ENCODE peak calls at places on chromosome 17, in four cellular contexts. One of them, this sample, is unnamed.

GRCh38 chr17:38749222-38750043 is 1.3 kb upstream of the PCGF2 start:
- DNase-seq in activated T-cell treated with anti-CD3 and anti-CD28 coated beads, Interleukin-2, amount 50 U/mL, for 24 hours: peak
- DNase-seq in mesothelial cell of epicardium: no peak
- DNase-seq in upper lobe of right lung: peak
- DNase-seq in this sample: no peak

GRCh38 chr17:56440391-56440790 is 153.1 kb upstream of the NOG start:
- DNase-seq in activated T-cell treated with anti-CD3 and anti-CD28 coated beads, Interleukin-2, amount 50 U/mL, for 24 hours: no peak
- DNase-seq in mesothelial cell of epicardium: no peak
- DNase-seq in upper lobe of right lung: no peak
- DNase-seq in this sample: no peak

GRCh38 chr17:73455050-73455687 is 143.4 kb upstream of the CDC42EP4 start:
- DNase-seq in activated T-cell treated with anti-CD3 and anti-CD28 coated beads, Interleukin-2, amount 50 U/mL, for 24 hours: no peak
- DNase-seq in mesothelial cell of epicardium: no peak
- DNase-seq in upper lobe of right lung: no peak
- DNase-seq in this sample: no peak

GRCh38 chr17:17741346-17742023 is 60.2 kb downstream of the RAI1 start:
- DNase-seq in activated T-cell treated with anti-CD3 and anti-CD28 coated beads, Interleukin-2, amount 50 U/mL, for 24 hours: no peak
- DNase-seq in mesothelial cell of epicardium: no peak
- DNase-seq in upper lobe of right lung: no peak
- DNase-seq in this sample: no peak

GRCh38 chr17:66676421-66676820 is 158.5 kb upstream of the CACNG5 start:
- DNase-seq in activated T-cell treated with anti-CD3 and anti-CD28 coated beads, Interleukin-2, amount 50 U/mL, for 24 hours: no peak
- DNase-seq in mesothelial cell of epicardium: no peak
- DNase-seq in upper lobe of right lung: peak
- DNase-seq in this sample: no peak

GRCh38 chr17:64343833-64344637 is 46.6 kb downstream of the PECAM1 start:
- DNase-seq in activated T-cell treated with anti-CD3 and anti-CD28 coated beads, Interleukin-2, amount 50 U/mL, for 24 hours: no peak
- DNase-seq in mesothelial cell of epicardium: no peak
- DNase-seq in upper lobe of right lung: peak
- DNase-seq in this sample: peak

GRCh38 chr17:38604479-38605229 is 1.1 kb downstream of the SRCIN1 start:
- DNase-seq in activated T-cell treated with anti-CD3 and anti-CD28 coated beads, Interleukin-2, amount 50 U/mL, for 24 hours: peak
- DNase-seq in mesothelial cell of epicardium: no peak
- DNase-seq in upper lobe of right lung: no peak
- DNase-seq in this sample: peak

GRCh38 chr17:76997981-76998531 is 129.9 kb downstream of the MGAT5B start:
- DNase-seq in activated T-cell treated with anti-CD3 and anti-CD28 coated beads, Interleukin-2, amount 50 U/mL, for 24 hours: peak
- DNase-seq in mesothelial cell of epicardium: no peak
- DNase-seq in upper lobe of right lung: no peak
- DNase-seq in this sample: peak

GRCh38 chr17:62653831-62654829 is 26.7 kb downstream of the MRC2 start:
- DNase-seq in activated T-cell treated with anti-CD3 and anti-CD28 coated beads, Interleukin-2, amount 50 U/mL, for 24 hours: no peak
- DNase-seq in mesothelial cell of epicardium: no peak
- DNase-seq in upper lobe of right lung: peak
- DNase-seq in this sample: no peak

GRCh38 chr17:48513097-48513496 is 17.7 kb downstream of the HOXB1 start:
- DNase-seq in activated T-cell treated with anti-CD3 and anti-CD28 coated beads, Interleukin-2, amount 50 U/mL, for 24 hours: no peak
- DNase-seq in mesothelial cell of epicardium: no peak
- DNase-seq in upper lobe of right lung: no peak
- DNase-seq in this sample: peak

GRCh38 chr17:34675605-34676004 is 96.2 kb downstream of the TMEM132E start:
- DNase-seq in activated T-cell treated with anti-CD3 and anti-CD28 coated beads, Interleukin-2, amount 50 U/mL, for 24 hours: no peak
- DNase-seq in mesothelial cell of epicardium: no peak
- DNase-seq in upper lobe of right lung: no peak
- DNase-seq in this sample: no peak

GRCh38 chr17:74008196-74008595 is 195.3 kb upstream of the RPL38 start:
- DNase-seq in activated T-cell treated with anti-CD3 and anti-CD28 coated beads, Interleukin-2, amount 50 U/mL, for 24 hours: peak
- DNase-seq in mesothelial cell of epicardium: no peak
- DNase-seq in upper lobe of right lung: no peak
- DNase-seq in this sample: peak

GRCh38 chr17:80769936-80770625 is 221.6 kb upstream of the CHMP6 start:
- DNase-seq in activated T-cell treated with anti-CD3 and anti-CD28 coated beads, Interleukin-2, amount 50 U/mL, for 24 hours: no peak
- DNase-seq in mesothelial cell of epicardium: no peak
- DNase-seq in upper lobe of right lung: no peak
- DNase-seq in this sample: no peak

GRCh38 chr17:77579717-77580116 is 378.8 kb upstream of the TNRC6C start:
- DNase-seq in activated T-cell treated with anti-CD3 and anti-CD28 coated beads, Interleukin-2, amount 50 U/mL, for 24 hours: no peak
- DNase-seq in mesothelial cell of epicardium: no peak
- DNase-seq in upper lobe of right lung: peak
- DNase-seq in this sample: no peak

GRCh38 chr17:17696871-17697633 is 15.8 kb downstream of the RAI1 start:
- DNase-seq in activated T-cell treated with anti-CD3 and anti-CD28 coated beads, Interleukin-2, amount 50 U/mL, for 24 hours: no peak
- DNase-seq in mesothelial cell of epicardium: no peak
- DNase-seq in upper lobe of right lung: no peak
- DNase-seq in this sample: no peak

GRCh38 chr17:18093616-18094408 is 6.1 kb downstream of the DRG2 start:
- DNase-seq in activated T-cell treated with anti-CD3 and anti-CD28 coated beads, Interleukin-2, amount 50 U/mL, for 24 hours: no peak
- DNase-seq in mesothelial cell of epicardium: no peak
- DNase-seq in upper lobe of right lung: no peak
- DNase-seq in this sample: no peak

GRCh38 chr17:66570353-66571195 is 264.3 kb upstream of the CACNG5 start:
- DNase-seq in activated T-cell treated with anti-CD3 and anti-CD28 coated beads, Interleukin-2, amount 50 U/mL, for 24 hours: no peak
- DNase-seq in mesothelial cell of epicardium: no peak
- DNase-seq in upper lobe of right lung: no peak
- DNase-seq in this sample: no peak

GRCh38 chr17:10631048-10631700 is 25.9 kb downstream of the MYH3 start:
- DNase-seq in activated T-cell treated with anti-CD3 and anti-CD28 coated beads, Interleukin-2, amount 50 U/mL, for 24 hours: peak
- DNase-seq in mesothelial cell of epicardium: no peak
- DNase-seq in upper lobe of right lung: no peak
- DNase-seq in this sample: no peak

GRCh38 chr17:4592240-4593005 is 8.1 kb downstream of the SMTNL2 start:
- DNase-seq in activated T-cell treated with anti-CD3 and anti-CD28 coated beads, Interleukin-2, amount 50 U/mL, for 24 hours: no peak
- DNase-seq in mesothelial cell of epicardium: no peak
- DNase-seq in upper lobe of right lung: no peak
- DNase-seq in this sample: no peak

GRCh38 chr17:7215652-7216139 is 3.9 kb downstream of the DLG4 start:
- DNase-seq in activated T-cell treated with anti-CD3 and anti-CD28 coated beads, Interleukin-2, amount 50 U/mL, for 24 hours: no peak
- DNase-seq in mesothelial cell of epicardium: no peak
- DNase-seq in upper lobe of right lung: no peak
- DNase-seq in this sample: no peak

GRCh38 chr17:81396722-81397313 is 1.6 kb downstream of the BAHCC1 start:
- DNase-seq in activated T-cell treated with anti-CD3 and anti-CD28 coated beads, Interleukin-2, amount 50 U/mL, for 24 hours: peak
- DNase-seq in mesothelial cell of epicardium: no peak
- DNase-seq in upper lobe of right lung: peak
- DNase-seq in this sample: no peak

GRCh38 chr17:28473542-28473941 is at the start of gene SLC13A2:
- DNase-seq in activated T-cell treated with anti-CD3 and anti-CD28 coated beads, Interleukin-2, amount 50 U/mL, for 24 hours: no peak
- DNase-seq in mesothelial cell of epicardium: no peak
- DNase-seq in upper lobe of right lung: no peak
- DNase-seq in this sample: no peak

GRCh38 chr17:82480345-82480744 is 21.8 kb downstream of the NARF start:
- DNase-seq in activated T-cell treated with anti-CD3 and anti-CD28 coated beads, Interleukin-2, amount 50 U/mL, for 24 hours: no peak
- DNase-seq in mesothelial cell of epicardium: no peak
- DNase-seq in upper lobe of right lung: no peak
- DNase-seq in this sample: no peak

GRCh38 chr17:44921122-44921882 is 6.0 kb upstream of the GFAP start:
- DNase-seq in activated T-cell treated with anti-CD3 and anti-CD28 coated beads, Interleukin-2, amount 50 U/mL, for 24 hours: no peak
- DNase-seq in mesothelial cell of epicardium: no peak
- DNase-seq in upper lobe of right lung: peak
- DNase-seq in this sample: no peak

GRCh38 chr17:22505660-22506059 is 813.3 kb downstream of the KCNJ18 start:
- DNase-seq in activated T-cell treated with anti-CD3 and anti-CD28 coated beads, Interleukin-2, amount 50 U/mL, for 24 hours: no peak
- DNase-seq in mesothelial cell of epicardium: no peak
- DNase-seq in upper lobe of right lung: no peak
- DNase-seq in this sample: no peak

GRCh38 chr17:44820631-44821196 is 9.4 kb downstream of the GJC1 start:
- DNase-seq in activated T-cell treated with anti-CD3 and anti-CD28 coated beads, Interleukin-2, amount 50 U/mL, for 24 hours: no peak
- DNase-seq in mesothelial cell of epicardium: no peak
- DNase-seq in upper lobe of right lung: no peak
- DNase-seq in this sample: no peak

GRCh38 chr17:38748329-38749221 is at the start of gene PCGF2:
- DNase-seq in activated T-cell treated with anti-CD3 and anti-CD28 coated beads, Interleukin-2, amount 50 U/mL, for 24 hours: peak
- DNase-seq in mesothelial cell of epicardium: peak
- DNase-seq in upper lobe of right lung: peak
- DNase-seq in this sample: no peak

GRCh38 chr17:50976951-50977472 is 110.9 kb upstream of the TOB1 start:
- DNase-seq in activated T-cell treated with anti-CD3 and anti-CD28 coated beads, Interleukin-2, amount 50 U/mL, for 24 hours: no peak
- DNase-seq in mesothelial cell of epicardium: no peak
- DNase-seq in upper lobe of right lung: no peak
- DNase-seq in this sample: no peak

GRCh38 chr17:43712397-43712796 is 46.2 kb downstream of the SOST start:
- DNase-seq in activated T-cell treated with anti-CD3 and anti-CD28 coated beads, Interleukin-2, amount 50 U/mL, for 24 hours: no peak
- DNase-seq in mesothelial cell of epicardium: no peak
- DNase-seq in upper lobe of right lung: no peak
- DNase-seq in this sample: no peak

GRCh38 chr17:13572581-13572980 is 29.1 kb downstream of the HS3ST3A1 start:
- DNase-seq in activated T-cell treated with anti-CD3 and anti-CD28 coated beads, Interleukin-2, amount 50 U/mL, for 24 hours: no peak
- DNase-seq in mesothelial cell of epicardium: no peak
- DNase-seq in upper lobe of right lung: no peak
- DNase-seq in this sample: no peak

GRCh38 chr17:27996157-27997043 is 46.1 kb upstream of the NLK start:
- DNase-seq in activated T-cell treated with anti-CD3 and anti-CD28 coated beads, Interleukin-2, amount 50 U/mL, for 24 hours: no peak
- DNase-seq in mesothelial cell of epicardium: no peak
- DNase-seq in upper lobe of right lung: no peak
- DNase-seq in this sample: no peak

GRCh38 chr17:78759203-78759968 is 22.7 kb downstream of the CYTH1 start:
- DNase-seq in activated T-cell treated with anti-CD3 and anti-CD28 coated beads, Interleukin-2, amount 50 U/mL, for 24 hours: peak
- DNase-seq in mesothelial cell of epicardium: no peak
- DNase-seq in upper lobe of right lung: peak
- DNase-seq in this sample: peak

GRCh38 chr17:28008526-28008925 is 34.0 kb upstream of the NLK start:
- DNase-seq in activated T-cell treated with anti-CD3 and anti-CD28 coated beads, Interleukin-2, amount 50 U/mL, for 24 hours: no peak
- DNase-seq in mesothelial cell of epicardium: no peak
- DNase-seq in upper lobe of right lung: no peak
- DNase-seq in this sample: no peak

GRCh38 chr17:4161560-4162221 is 18.7 kb downstream of the CYB5D2 start:
- DNase-seq in activated T-cell treated with anti-CD3 and anti-CD28 coated beads, Interleukin-2, amount 50 U/mL, for 24 hours: no peak
- DNase-seq in mesothelial cell of epicardium: no peak
- DNase-seq in upper lobe of right lung: no peak
- DNase-seq in this sample: no peak

This sample was measured in stimulated activated naive CD4-positive, alpha-beta T cell treated with Interleukin-2 at 50 U/mL for 16 hours.